ENCODE peak calls at places on chromosomes 13 and 19, in seven cellular contexts. Q is progenitor cell of endocrine pancreas; K is SK-MEL-5; T is HT1080; J is activated naive CD4-positive, alpha-beta T cell treated with anti-CD3 and anti-CD28 coated beads, Interleukin-2, amount 10 ng/mL, durations not matched to agents 7 days and 5 days; X is transverse colon; B is CD4-positive, alpha-beta T cell. C is an unnamed sample.

GRCh38 chr13:42876810-42877550 is 95.6 kb downstream of the FAM216B start:
- DNase-seq in Q (no peak), K (peak; percentile 4), T (peak; percentile 60), J (no peak), X (no peak), B (no peak), C (no peak)

GRCh38 chr13:80030491-80030890 is 310.4 kb downstream of the SPRY2 start:
- DNase-seq in Q (no peak), K (peak; percentile 93), T (peak; percentile 63), J (no peak), X (peak; percentile 44), B (no peak), C (no peak)

GRCh38 chr19:38360839-38361631 is 13.3 kb upstream of the PSMD8 start:
- DNase-seq in Q (no peak), K (no peak), T (no peak), J (no peak), X (no peak), B (no peak), C (no peak)

GRCh38 chr19:54364775-54365257 is at the start of gene LAIR1:
- DNase-seq in Q (no peak), K (no peak), T (no peak), J (peak; percentile 71), X (peak; percentile 51), B (peak; percentile 38), C (no peak)

GRCh38 chr19:43527860-43528622 is 1.0 kb upstream of the ETHE1 start:
- DNase-seq in Q (no peak), K (peak; percentile 28), T (no peak), J (no peak), X (peak; percentile 51), B (no peak), C (no peak)

GRCh38 chr19:10214784-10215183 is 16.3 kb downstream of the S1PR2 start:
- DNase-seq in Q (no peak), K (no peak), T (no peak), J (no peak), X (no peak), B (no peak), C (no peak)

GRCh38 chr13:109389892-109390345 is 396.5 kb downstream of the IRS2 start:
- DNase-seq in Q (no peak), K (no peak), T (no peak), J (no peak), X (no peak), B (no peak), C (no peak)

GRCh38 chr13:21717817-21718216 is 46.9 kb downstream of the FGF9 start:
- DNase-seq in Q (no peak), K (no peak), T (no peak), J (no peak), X (no peak), B (no peak), C (no peak)

GRCh38 chr19:12834976-12835757 is 788 bp upstream of the RTBDN start:
- DNase-seq in Q (no peak), K (peak; percentile 26), T (no peak), J (peak; percentile 46), X (peak; percentile 35), B (no peak), C (peak; percentile 29)

GRCh38 chr19:33510728-33511255 is 10.8 kb downstream of the PEPD start:
- DNase-seq in Q (no peak), K (no peak), T (no peak), J (no peak), X (no peak), B (no peak), C (no peak)

GRCh38 chr13:98480915-98481510 is 95.9 kb downstream of the STK24 start:
- DNase-seq in Q (no peak), K (no peak), T (no peak), J (no peak), X (peak; percentile 46), B (no peak), C (no peak)

GRCh38 chr19:16447015-16447384 is 24.8 kb downstream of the EPS15L1 start:
- DNase-seq in Q (no peak), K (peak; percentile 88), T (peak; percentile 54), J (peak; percentile 37), X (peak; percentile 50), B (no peak), C (no peak)

GRCh38 chr13:48539550-48539949 is 6.7 kb upstream of the RCBTB2 start:
- DNase-seq in Q (no peak), K (no peak), T (no peak), J (no peak), X (no peak), B (no peak), C (no peak)

GRCh38 chr19:17052439-17052838 is 22.8 kb downstream of the HAUS8 start:
- DNase-seq in Q (no peak), K (peak; percentile 55), T (peak; percentile 51), J (peak; percentile 63), X (peak; percentile 64), B (no peak), C (peak; percentile 39)

GRCh38 chr19:6209233-6209632 is 70.5 kb downstream of the MLLT1 start:
- DNase-seq in Q (no peak), K (no peak), T (no peak), J (no peak), X (no peak), B (no peak), C (no peak)

GRCh38 chr13:43080199-43080598 is 56.8 kb downstream of the DNAJC15 start:
- DNase-seq in Q (no peak), K (no peak), T (no peak), J (no peak), X (no peak), B (no peak), C (no peak)

GRCh38 chr19:1503089-1503924 is 9.5 kb downstream of the ADAMTSL5 start:
- DNase-seq in Q (no peak), K (peak; percentile 45), T (no peak), J (peak; percentile 78), X (peak; percentile 60), B (peak; percentile 54), C (peak; percentile 66)

GRCh38 chr19:876089-876488 is 16.6 kb downstream of the CFD start:
- DNase-seq in Q (no peak), K (no peak), T (no peak), J (no peak), X (no peak), B (no peak), C (no peak)

GRCh38 chr13:100439247-100439955 is 149.2 kb downstream of the GGACT start:
- DNase-seq in Q (no peak), K (no peak), T (no peak), J (no peak), X (no peak), B (no peak), C (no peak)

GRCh38 chr13:30371649-30372265 is 50.5 kb upstream of the UBE2L5 start:
- DNase-seq in Q (no peak), K (peak; percentile 55), T (peak; percentile 62), J (peak; percentile 84), X (peak; percentile 75), B (peak; percentile 52), C (no peak)

GRCh38 chr19:40811478-40812341 is 12.7 kb downstream of the EGLN2 start:
- DNase-seq in Q (no peak), K (no peak), T (no peak), J (peak; percentile 50), X (no peak), B (no peak), C (no peak)

GRCh38 chr13:100810991-100811390 is 136.4 kb upstream of the TMTC4 start:
- DNase-seq in Q (no peak), K (no peak), T (no peak), J (no peak), X (no peak), B (no peak), C (no peak)

GRCh38 chr13:77330009-77330471 is 3.1 kb upstream of the MYCBP2 start:
- DNase-seq in Q (no peak), K (no peak), T (no peak), J (no peak), X (no peak), B (no peak), C (no peak)

GRCh38 chr13:93262729-93263128 is 36.1 kb downstream of the GPC6 start:
- DNase-seq in Q (no peak), K (no peak), T (peak; percentile 91), J (no peak), X (no peak), B (no peak), C (no peak)

GRCh38 chr13:59750860-59751259 is 412.9 kb downstream of the DIAPH3 start:
- DNase-seq in Q (peak; percentile 27), K (no peak), T (no peak), J (no peak), X (no peak), B (no peak), C (peak; percentile 52)

GRCh38 chr13:32323912-32324311 is 8.6 kb downstream of the BRCA2 start:
- DNase-seq in Q (no peak), K (no peak), T (peak; percentile 63), J (no peak), X (no peak), B (no peak), C (no peak)

GRCh38 chr19:5308471-5309437 is 31.9 kb downstream of the PTPRS start:
- DNase-seq in Q (no peak), K (no peak), T (peak; percentile 60), J (no peak), X (peak; percentile 62), B (no peak), C (no peak)

GRCh38 chr13:98103942-98104880 is 38.7 kb upstream of the FARP1 start:
- DNase-seq in Q (no peak), K (peak; percentile 47), T (peak; percentile 43), J (no peak), X (no peak), B (no peak), C (no peak)

GRCh38 chr13:31073859-31074718 is 87.6 kb downstream of the HSPH1 start:
- DNase-seq in Q (no peak), K (no peak), T (peak; percentile 43), J (no peak), X (no peak), B (no peak), C (no peak)

GRCh38 chr19:55069137-55069858 is 6.3 kb upstream of the RDH13 start:
- DNase-seq in Q (no peak), K (no peak), T (peak; percentile 58), J (no peak), X (peak; percentile 84), B (no peak), C (no peak)

GRCh38 chr19:7862413-7862951 is 11.7 kb downstream of the PRR36 start:
- DNase-seq in Q (peak; percentile 90), K (no peak), T (no peak), J (peak; percentile 82), X (peak; percentile 81), B (peak; percentile 60), C (peak; percentile 88)

GRCh38 chr19:35750167-35750566 is 1.8 kb downstream of the LIN37 start:
- DNase-seq in Q (no peak), K (no peak), T (no peak), J (no peak), X (no peak), B (no peak), C (no peak)

GRCh38 chr19:18637644-18638630 is 1.1 kb downstream of the KLHL26 start:
- DNase-seq in Q (no peak), K (peak; percentile 12), T (no peak), J (no peak), X (peak; percentile 61), B (no peak), C (no peak)

GRCh38 chr19:5078179-5078578 is 109.3 kb downstream of the KDM4B start:
- DNase-seq in Q (no peak), K (no peak), T (no peak), J (no peak), X (no peak), B (no peak), C (no peak)

GRCh38 chr19:17721821-17722220 is 2.5 kb downstream of the MAP1S start:
- DNase-seq in Q (no peak), K (peak; percentile 14), T (peak; percentile 82), J (no peak), X (no peak), B (no peak), C (no peak)